ENCODE peak calls at places on chromosomes 11 and 22, in ten cellular contexts. G is activated naive CD4-positive, alpha-beta T cell; B is brain pericyte; E is kidney; L is GM23248; D is putamen; O is COR-L47; I is CD4-positive, CD25-positive, alpha-beta regulatory T cell; T is stimulated activated CD8-positive, alpha-beta memory T cell treated with anti-CD3 and anti-CD28 coated beads, Interleukin-4, amount 100 ng/mL, for 1 hour; M is NCI-H345. S is an unnamed sample.

GRCh38 chr22:22787805-22788459 is 99.7 kb upstream of the IGLL5 start:
- DNase-seq in M (peak; percentile 26), I (peak; percentile 58), E (peak; percentile 79), T (peak; percentile 29), O (peak; percentile 39), D (peak; percentile 19), B (no peak), L (peak; percentile 68), G (peak; percentile 42), S (no peak)

GRCh38 chr11:115379528-115379927 is 124.7 kb downstream of the CADM1 start:
- DNase-seq in D (no peak), G (no peak), E (no peak), T (no peak), O (no peak), B (no peak), I (no peak), M (no peak), L (no peak), S (no peak)

GRCh38 chr11:30992513-30992849 is 377.1 kb downstream of the DCDC1 start:
- DNase-seq in L (no peak), I (no peak), E (no peak), O (no peak), B (no peak), T (no peak), D (no peak), G (no peak), M (no peak), S (no peak)

GRCh38 chr11:99371257-99371656 is 350.5 kb downstream of the CNTN5 start:
- DNase-seq in G (no peak), T (no peak), B (no peak), L (no peak), M (no peak), E (no peak), D (no peak), I (no peak), O (no peak), S (no peak)

GRCh38 chr11:76680517-76681425 is 10.2 kb upstream of the LRRC32 start:
- DNase-seq in G (peak; percentile 11), L (peak; percentile 82), I (peak; percentile 70), B (no peak), M (peak; percentile 72), D (peak; percentile 23), E (no peak), T (peak; percentile 21), O (peak; percentile 73), S (no peak)

GRCh38 chr11:43992834-43993637 is 50.6 kb downstream of the C11orf96 start:
- DNase-seq in M (peak; percentile 11), G (no peak), E (no peak), O (no peak), I (no peak), L (peak; percentile 42), B (no peak), D (no peak), T (no peak), S (no peak)

GRCh38 chr11:17635551-17635938 is 83.8 kb upstream of the MYOD1 start:
- DNase-seq in O (no peak), E (no peak), L (no peak), T (no peak), B (no peak), G (no peak), D (no peak), M (no peak), I (no peak), S (no peak)

GRCh38 chr11:10659339-10660216 is 34.0 kb downstream of the IRAG1 start:
- DNase-seq in M (no peak), I (no peak), T (no peak), O (no peak), B (no peak), L (peak; percentile 96), D (no peak), G (no peak), E (peak; percentile 82), S (peak; percentile 61)

GRCh38 chr11:128394436-128395089 is 192.8 kb downstream of the ETS1 start:
- DNase-seq in D (no peak), M (no peak), G (no peak), E (no peak), B (no peak), L (peak; percentile 25), O (no peak), I (no peak), T (no peak), S (no peak)

GRCh38 chr22:40855104-40855959 is 1.1 kb downstream of the ST13 start:
- DNase-seq in L (peak; percentile 82), G (no peak), D (peak; percentile 12), B (no peak), T (no peak), E (no peak), O (peak; percentile 33), I (no peak), M (no peak), S (no peak)

GRCh38 chr11:77287136-77287535 is 14.3 kb downstream of the GDPD4 start:
- DNase-seq in D (no peak), E (no peak), L (peak; percentile 30), O (no peak), G (no peak), T (no peak), B (no peak), I (no peak), M (no peak), S (no peak)

GRCh38 chr11:107040447-107041444 is 22.5 kb upstream of the GUCY1A2 start:
- DNase-seq in G (no peak), O (no peak), E (no peak), L (peak; percentile 77), T (no peak), D (peak; percentile 58), B (peak; percentile 68), I (no peak), M (no peak), S (no peak)

GRCh38 chr11:17578958-17579357 is 31.9 kb downstream of the OTOG start:
- DNase-seq in T (no peak), O (no peak), B (no peak), I (no peak), G (no peak), M (no peak), D (no peak), E (peak; percentile 40), L (no peak), S (no peak)

GRCh38 chr11:61567286-61568061 is 13.4 kb downstream of the SYT7 start:
- DNase-seq in O (no peak), I (peak; percentile 60), E (peak; percentile 91), B (peak; percentile 30), M (no peak), D (no peak), T (peak; percentile 23), G (peak; percentile 36), L (peak; percentile 85), S (no peak)

GRCh38 chr22:20319041-20319744 is 667 bp downstream of the DGCR6L start:
- DNase-seq in D (peak; percentile 35), M (no peak), G (no peak), O (no peak), E (peak; percentile 54), I (no peak), B (no peak), T (no peak), L (peak; percentile 59), S (no peak)

GRCh38 chr11:44188643-44189042 is 93.2 kb downstream of the EXT2 start:
- DNase-seq in O (no peak), D (no peak), T (no peak), E (no peak), I (no peak), L (peak; percentile 7), M (no peak), G (no peak), B (no peak), S (no peak)

GRCh38 chr11:133350045-133350444 is 182.3 kb downstream of the OPCML start:
- DNase-seq in D (peak; percentile 57), M (no peak), L (no peak), G (no peak), E (no peak), B (no peak), O (no peak), I (no peak), T (no peak), S (no peak)

GRCh38 chr22:36536717-36537116 is 7.8 kb upstream of the EIF3D start:
- DNase-seq in T (no peak), L (no peak), I (no peak), B (no peak), O (peak; percentile 87), E (no peak), D (no peak), M (peak; percentile 87), G (no peak), S (no peak)

GRCh38 chr11:8593935-8594909 is at the start of gene STK33:
- DNase-seq in M (peak; percentile 80), E (peak; percentile 80), D (no peak), T (no peak), B (no peak), I (no peak), O (peak; percentile 83), G (no peak), L (peak; percentile 28), S (no peak)

GRCh38 chr11:125892071-125892470 is 4.6 kb downstream of the HYLS1 start:
- DNase-seq in E (no peak), O (no peak), D (no peak), T (no peak), M (no peak), G (no peak), L (peak; percentile 65), B (no peak), I (no peak), S (no peak)

GRCh38 chr11:27064086-27064485 is 23.5 kb downstream of the BBOX1 start:
- DNase-seq in I (no peak), O (no peak), D (no peak), G (no peak), L (no peak), B (no peak), T (no peak), M (no peak), E (no peak), S (no peak)

GRCh38 chr22:24588370-24588755 is 4.5 kb downstream of the LRRC75B start:
- DNase-seq in T (no peak), G (no peak), D (peak; percentile 90), E (peak; percentile 97), L (no peak), M (no peak), B (no peak), O (no peak), I (no peak), S (no peak)

GRCh38 chr11:32891657-32892354 is 805 bp upstream of the QSER1 start:
- DNase-seq in B (no peak), L (peak; percentile 13), T (no peak), E (no peak), O (peak; percentile 13), D (no peak), M (no peak), I (no peak), G (no peak), S (no peak)

GRCh38 chr11:99020324-99021225 is at the start of gene CNTN5:
- DNase-seq in G (no peak), O (peak; percentile 94), T (no peak), E (peak; percentile 79), B (no peak), I (no peak), M (peak; percentile 71), D (peak; percentile 27), L (peak; percentile 22), S (no peak)

GRCh38 chr11:134202661-134203060 is 21.1 kb downstream of the NCAPD3 start:
- DNase-seq in L (no peak), B (no peak), M (no peak), E (no peak), G (no peak), D (no peak), O (no peak), T (no peak), I (no peak), S (no peak)

GRCh38 chr11:95877288-95877687 is 46.6 kb downstream of the MTMR2 start:
- DNase-seq in I (no peak), G (no peak), M (no peak), L (peak; percentile 96), T (no peak), E (no peak), B (peak; percentile 87), D (no peak), O (no peak), S (no peak)

GRCh38 chr11:10699072-10699471 is 5.5 kb upstream of the IRAG1 start:
- DNase-seq in T (no peak), L (peak; percentile 58), D (no peak), M (no peak), B (no peak), O (no peak), E (no peak), I (no peak), G (no peak), S (no peak)

GRCh38 chr11:23543651-23544216 is 683.5 kb upstream of the CCDC179 start:
- DNase-seq in D (no peak), L (no peak), I (no peak), E (no peak), M (no peak), T (no peak), O (no peak), B (no peak), G (no peak), S (no peak)